ENCODE peak calls at places on chromosomes 5 and 9, in ten cellular contexts. A is heart right ventricle, Y is GM06990, D is right lobe of liver, Z is brain microvascular endothelial cell, M is mucosa of descending colon, H is upper lobe of right lung, T is heart left ventricle, I is cardiac fibroblast, P is AG10803. N is an unnamed sample.

GRCh38 chr9:111952559-111952958 is 55.9 kb downstream of the UGCG start:
- DNase-seq in D (no peak), A (no peak), P (peak), Y (no peak), H (no peak), I (peak), M (no peak), T (no peak), Z (peak), N (no peak)

GRCh38 chr5:622946-623522 is 10.9 kb downstream of the CEP72 start:
- DNase-seq in D (peak), T (peak), A (no peak), M (peak), H (peak), Y (no peak), I (no peak), Z (no peak), P (no peak), N (no peak)

GRCh38 chr5:121144764-121145163 is 680.7 kb downstream of the PRR16 start:
- DNase-seq in A (no peak), I (peak), Z (no peak), D (no peak), M (no peak), T (no peak), H (no peak), Y (no peak), P (peak), N (no peak)

GRCh38 chr9:98992885-98993569 is 49.3 kb downstream of the COL15A1 start:
- DNase-seq in I (peak), P (no peak), M (no peak), Z (no peak), A (no peak), D (no peak), T (no peak), Y (no peak), H (no peak), N (no peak)

GRCh38 chr9:126424511-126424910 is 97.9 kb downstream of the MVB12B start:
- DNase-seq in I (no peak), D (no peak), Y (no peak), P (no peak), T (no peak), A (no peak), H (no peak), Z (no peak), M (no peak), N (no peak)

GRCh38 chr5:16866795-16867584 is 69.1 kb downstream of the MYO10 start:
- DNase-seq in P (no peak), I (no peak), Y (no peak), D (no peak), Z (peak), A (no peak), M (peak), T (no peak), H (peak), N (no peak)

GRCh38 chr9:98916660-98917059 is 27.0 kb upstream of the COL15A1 start:
- DNase-seq in M (peak), D (no peak), A (peak), T (peak), P (no peak), Z (no peak), Y (no peak), I (no peak), H (no peak), N (no peak)

GRCh38 chr9:121156263-121156731 is 45.4 kb downstream of the RAB14 start:
- DNase-seq in A (no peak), D (no peak), M (no peak), P (peak), Z (peak), H (no peak), I (peak), T (no peak), Y (peak), N (peak)

GRCh38 chr9:123749580-123750202 is 180.2 kb downstream of the DENND1A start:
- DNase-seq in I (no peak), P (no peak), H (no peak), T (no peak), Z (no peak), Y (peak), M (no peak), A (no peak), D (no peak), N (peak)

GRCh38 chr5:149060325-149060724 is 2.5 kb downstream of the SH3TC2 start:
- DNase-seq in A (peak), T (peak), Z (peak), H (no peak), Y (no peak), M (no peak), P (peak), I (peak), D (peak), N (no peak)

GRCh38 chr9:104914458-104914857 is 13.5 kb downstream of the ABCA1 start:
- DNase-seq in M (no peak), P (no peak), D (no peak), I (no peak), Y (no peak), A (no peak), T (no peak), H (no peak), Z (no peak), N (no peak)

GRCh38 chr9:94581711-94582110 is 11.9 kb downstream of the FBP2 start:
- DNase-seq in P (no peak), D (no peak), Y (no peak), I (no peak), M (no peak), A (no peak), T (no peak), Z (no peak), H (no peak), N (no peak)

GRCh38 chr5:43891112-43891511 is 288.1 kb downstream of the NNT start:
- DNase-seq in A (no peak), P (peak), M (no peak), Z (no peak), T (no peak), Y (no peak), D (no peak), H (no peak), I (no peak), N (no peak)

DNA sequence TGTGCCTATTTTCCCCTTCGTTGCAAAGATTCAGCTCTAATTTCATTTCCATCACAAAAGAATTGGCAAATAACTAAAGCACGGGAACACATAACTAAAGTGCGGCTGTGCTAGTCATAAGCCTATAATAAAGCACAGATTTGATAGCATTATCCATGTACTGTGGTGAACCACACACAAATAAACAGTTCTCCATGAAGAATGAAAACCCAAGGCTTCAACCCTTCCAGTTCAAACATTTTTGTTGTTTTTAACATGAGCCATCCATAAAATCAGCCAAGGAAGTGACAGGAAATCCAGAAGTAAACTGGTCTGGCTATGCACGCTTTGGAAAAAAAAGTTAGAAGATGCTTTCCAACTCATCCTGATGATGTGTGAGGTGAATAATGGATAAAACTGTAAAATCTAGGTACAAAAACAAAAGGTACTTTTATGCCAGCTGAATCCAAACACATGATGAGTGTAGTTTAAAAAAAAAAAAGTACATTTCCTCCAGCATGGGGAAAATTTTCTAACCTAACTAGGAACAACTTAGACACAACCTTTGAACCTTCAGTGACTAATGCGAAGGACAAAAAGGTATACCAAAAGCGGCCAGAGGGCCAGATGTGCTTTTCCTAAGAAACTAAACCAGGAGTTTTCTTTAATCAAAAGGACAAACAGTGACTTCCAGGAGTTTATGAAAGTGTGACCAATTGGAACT is 10.2 kb downstream of the ZNF608 start:
- DNase-seq in D (no peak), Y (no peak), T (no peak), M (no peak), Z (peak), P (peak), A (no peak), I (peak), H (no peak), N (no peak)
- H3K4me3 ChIP-seq in D (no peak), Y (no peak), T (peak), M (no peak), Z (no peak), P (no peak), A (peak), I (no peak), H (peak), N (peak)

DNA sequence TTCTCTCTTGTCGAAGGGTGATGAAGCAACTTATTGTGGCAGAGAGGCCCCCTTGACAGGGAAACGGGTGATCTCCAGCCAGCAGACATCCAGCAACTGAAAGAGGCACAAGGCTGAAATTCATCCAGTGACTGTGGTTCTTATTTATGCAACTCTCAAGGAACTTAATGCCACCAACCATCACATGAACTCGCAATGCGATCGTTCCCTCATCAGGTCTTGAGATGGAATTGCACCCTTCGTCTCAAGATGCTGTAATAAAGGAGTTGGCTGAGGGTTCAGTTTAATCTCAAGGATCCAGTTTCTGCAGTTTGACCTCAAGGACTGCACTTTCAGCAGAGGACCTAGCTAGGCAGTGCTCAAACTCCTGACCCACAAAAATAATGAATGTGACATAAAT is 957.6 kb upstream of the CTNND2 start:
- DNase-seq in T (no peak), Z (no peak), I (no peak), M (no peak), H (no peak), P (no peak), D (no peak), A (no peak), Y (no peak), N (no peak)
- TF ChIP-seq CTCF in T (no peak), Z (no peak), I (no peak), M (no peak), H (no peak), P (no peak), D (no peak), A (no peak), Y (no peak), N (no peak)

GRCh38 chr9:21687351-21687750 is 115.1 kb upstream of the MTAP start:
- DNase-seq in P (no peak), T (no peak), A (no peak), Y (no peak), H (no peak), M (no peak), D (no peak), I (no peak), Z (no peak), N (no peak)

GRCh38 chr9:21690561-21690960 is 111.9 kb upstream of the MTAP start:
- DNase-seq in I (peak), M (no peak), P (peak), H (no peak), Y (no peak), Z (no peak), D (no peak), T (no peak), A (no peak), N (no peak)

GRCh38 chr9:21686738-21687137 is 115.7 kb upstream of the MTAP start:
- DNase-seq in Z (no peak), D (no peak), T (no peak), I (no peak), Y (no peak), H (no peak), P (no peak), A (no peak), M (no peak), N (no peak)

GRCh38 chr9:21689851-21690250 is 112.6 kb upstream of the MTAP start:
- DNase-seq in Z (no peak), P (no peak), H (no peak), M (no peak), Y (no peak), I (peak), T (no peak), D (no peak), A (no peak), N (no peak)

GRCh38 chr9:21688108-21689102 is 114.0 kb upstream of the MTAP start:
- DNase-seq in T (no peak), H (no peak), I (peak), P (peak), M (no peak), D (no peak), A (no peak), Z (peak), Y (no peak), N (no peak)
- H3K4me3 ChIP-seq in T (peak), H (no peak), I (no peak), P (peak), M (no peak), D (no peak), A (no peak), Z (peak), Y (no peak), N (no peak)

GRCh38 chr9:37856551-37856950 is 47.4 kb downstream of the SLC25A51 start:
- DNase-seq in Y (no peak), D (no peak), M (no peak), P (no peak), H (no peak), T (no peak), A (no peak), I (no peak), Z (no peak), N (no peak)

GRCh38 chr9:37862530-37862929 is 41.4 kb downstream of the SLC25A51 start:
- DNase-seq in M (no peak), Z (no peak), P (no peak), D (no peak), Y (no peak), T (no peak), A (no peak), I (no peak), H (no peak), N (no peak)

GRCh38 chr9:37859043-37859442 is 44.9 kb downstream of the SLC25A51 start:
- DNase-seq in T (no peak), P (peak), A (no peak), H (no peak), I (peak), Z (no peak), M (no peak), D (no peak), Y (no peak), N (no peak)
- TF ChIP-seq CTCF in T (no peak), P (peak), A (peak), H (no peak), I (no peak), Z (no peak), M (no peak), D (no peak), Y (no peak), N (peak)

GRCh38 chr5:113615708-113616107 is 102.2 kb downstream of the YTHDC2 start:
- DNase-seq in A (no peak), Y (no peak), D (no peak), Z (peak), H (no peak), I (peak), M (no peak), P (no peak), T (no peak), N (no peak)

GRCh38 chr5:113612060-113612496 is 98.6 kb downstream of the YTHDC2 start:
- DNase-seq in H (no peak), D (no peak), I (peak), T (no peak), M (no peak), A (no peak), Z (no peak), Y (no peak), P (peak), N (no peak)

GRCh38 chr5:113614191-113614590 is 100.7 kb downstream of the YTHDC2 start:
- DNase-seq in A (no peak), D (no peak), Y (no peak), Z (no peak), I (no peak), T (no peak), P (no peak), M (no peak), H (no peak), N (no peak)

DNA sequence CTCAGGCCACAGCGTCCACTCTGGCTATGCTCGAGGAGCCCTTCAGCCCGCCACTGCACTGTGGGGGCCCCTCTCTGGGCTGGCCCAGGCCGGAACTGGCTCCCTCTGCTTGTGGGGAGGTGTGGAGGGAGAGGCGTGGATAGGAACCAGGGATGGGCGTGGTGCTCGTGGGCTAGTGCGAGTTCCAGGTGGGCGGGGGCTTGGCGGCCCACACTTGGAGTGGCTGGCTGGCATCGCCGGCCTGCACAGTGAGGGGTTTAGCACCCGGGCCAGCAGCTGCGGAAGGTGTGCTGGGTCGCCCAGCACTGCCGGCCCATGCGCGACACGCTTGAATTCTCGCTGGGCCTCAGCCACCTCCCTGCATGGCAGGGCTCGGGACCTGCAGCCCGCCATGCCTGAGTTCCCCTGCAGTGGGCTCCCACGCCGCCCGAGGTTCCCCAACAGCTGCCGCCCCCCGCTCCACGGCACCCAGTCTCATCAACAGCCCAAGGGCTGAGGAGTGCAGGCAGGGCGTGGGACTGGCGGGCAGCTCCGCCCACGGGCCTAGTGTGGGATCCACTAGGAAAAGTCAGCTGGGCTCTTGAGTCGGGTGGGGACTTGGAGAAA is 103.8 kb downstream of the YTHDC2 start:
- DNase-seq in Y (no peak), I (no peak), D (no peak), Z (no peak), T (no peak), H (no peak), P (no peak), M (no peak), A (no peak), N (no peak)
- H3K4me3 ChIP-seq in Y (no peak), I (no peak), D (no peak), Z (no peak), T (no peak), H (no peak), P (no peak), M (no peak), A (no peak), N (no peak)

DNA sequence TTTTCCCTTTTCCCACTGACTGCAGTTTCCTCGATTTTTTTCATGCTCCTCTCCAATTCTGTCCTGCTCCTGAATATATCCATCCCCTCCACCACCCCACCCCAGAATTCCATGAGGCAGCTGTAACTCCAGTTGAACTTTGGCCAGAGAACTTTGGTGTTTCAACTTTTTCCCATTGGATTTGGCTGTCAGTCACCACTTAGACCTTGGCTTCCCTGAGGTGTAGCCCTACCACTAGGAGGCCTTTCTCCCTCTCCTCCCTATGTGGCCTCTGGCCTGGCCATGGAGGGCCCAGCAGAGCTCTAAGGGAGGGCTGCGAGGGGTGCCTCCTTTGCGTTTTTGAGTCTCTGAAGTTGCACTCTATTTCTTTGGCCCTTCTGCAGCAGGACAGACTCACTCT is 261.3 kb downstream of the PIK3R1 start:
- DNase-seq in M (no peak), Z (no peak), D (no peak), A (no peak), I (no peak), P (no peak), Y (no peak), T (no peak), H (no peak), N (no peak)
- TF ChIP-seq CTCF in M (no peak), Z (peak), D (peak), A (no peak), I (no peak), P (no peak), Y (peak), T (no peak), H (no peak), N (no peak)

N was measured in GM12864.